ENCODE peak calls at places on chromosomes 12 and 14, in eight cellular contexts. H is ELR, D is HFF-Myc, L is astrocyte of the spinal cord, X is HEK293T, P is D341Med, G is islet precursor cell, F is NCI-H1092. V is an unnamed sample.

GRCh38 chr14:99207456-99207855 is 64.5 kb downstream of the BCL11B start:
- DNase-seq in H (no peak), D (no peak), L (no peak), X (no peak), P (no peak), G (peak), F (no peak), V (peak)

GRCh38 chr14:74368441-74368840 is 20.2 kb downstream of the VRTN start:
- DNase-seq in H (no peak), D (no peak), L (no peak), X (peak), P (no peak), G (peak), F (no peak), V (peak)

GRCh38 chr12:46489951-46490388 is 117.4 kb upstream of the SLC38A2 start:
- DNase-seq in H (peak), D (no peak), L (peak), X (no peak), P (no peak), G (peak), F (no peak), V (no peak)

GRCh38 chr12:20415013-20415412 is 46.7 kb downstream of the PDE3A start:
- DNase-seq in H (no peak), D (no peak), L (peak), X (no peak), P (no peak), G (no peak), F (no peak), V (no peak)

GRCh38 chr14:31945074-31945613 is 132.0 kb upstream of the ARHGAP5 start:
- DNase-seq in H (no peak), D (no peak), L (no peak), X (no peak), P (no peak), G (no peak), F (no peak), V (no peak)

GRCh38 chr12:65496617-65497016 is 218.1 kb downstream of the MSRB3 start:
- DNase-seq in H (no peak), D (no peak), L (no peak), X (no peak), P (no peak), G (peak), F (no peak), V (no peak)

GRCh38 chr12:90829044-90829443 is 125.9 kb downstream of the CCER1 start:
- DNase-seq in H (no peak), D (no peak), L (no peak), X (no peak), P (no peak), G (no peak), F (no peak), V (no peak)

GRCh38 chr12:125001636-125002035 is 8.2 kb downstream of the BRI3BP start:
- DNase-seq in H (no peak), D (no peak), L (no peak), X (no peak), P (no peak), G (no peak), F (no peak), V (no peak)